ENCODE peak calls at places on chromosomes 3 and 15, in four cellular contexts. O is choroid plexus epithelial cell, E is fibroblast of the aortic adventitia, D is BJ. C is an unnamed sample.

GRCh38 chr3:39587113-39587512 is 119.6 kb downstream of the MOBP start:
- DNase-seq in E (no peak), O (no peak), D (no peak), C (no peak)

GRCh38 chr3:47571391-47572165 is 7.1 kb downstream of the CSPG5 start:
- DNase-seq in O (no peak), D (no peak), E (no peak), C (no peak)

GRCh38 chr3:48236531-48236930 is 4.4 kb upstream of the ZNF589 start:
- DNase-seq in E (no peak), D (no peak), O (no peak), C (no peak)

GRCh38 chr3:99134996-99135395 is 233.5 kb upstream of the DCBLD2 start:
- DNase-seq in E (no peak), O (no peak), D (no peak), C (no peak)

GRCh38 chr3:31692714-31693113 is 160.0 kb downstream of the STT3B start:
- DNase-seq in O (no peak), E (no peak), D (no peak), C (no peak)

GRCh38 chr3:158773845-158774542 is 27.9 kb upstream of the MFSD1 start:
- DNase-seq in O (peak), D (peak), E (peak), C (peak)

GRCh38 chr3:141262306-141262705 is 30.7 kb downstream of the PXYLP1 start:
- DNase-seq in E (peak), O (peak), D (peak), C (peak)

GRCh38 chr3:76753599-76753998 is 286.3 kb upstream of the ROBO2 start:
- DNase-seq in O (peak), D (no peak), E (no peak), C (peak)

GRCh38 chr3:69020424-69020823 is 6.9 kb upstream of the EOGT start:
- DNase-seq in O (peak), E (no peak), D (no peak), C (no peak)

GRCh38 chr3:133547432-133548041 is 25.9 kb upstream of the CDV3 start:
- DNase-seq in D (peak), E (peak), O (peak), C (peak)

GRCh38 chr3:47225310-47225906 is 57.2 kb downstream of the KIF9 start:
- DNase-seq in E (peak), O (peak), D (peak), C (no peak)

GRCh38 chr15:64426845-64427465 is 33.4 kb upstream of the ZNF609 start:
- DNase-seq in O (peak), D (no peak), E (peak), C (peak)
- TF ChIP-seq CTCF in O (peak), D (peak), E (peak), C (no peak)

DNA sequence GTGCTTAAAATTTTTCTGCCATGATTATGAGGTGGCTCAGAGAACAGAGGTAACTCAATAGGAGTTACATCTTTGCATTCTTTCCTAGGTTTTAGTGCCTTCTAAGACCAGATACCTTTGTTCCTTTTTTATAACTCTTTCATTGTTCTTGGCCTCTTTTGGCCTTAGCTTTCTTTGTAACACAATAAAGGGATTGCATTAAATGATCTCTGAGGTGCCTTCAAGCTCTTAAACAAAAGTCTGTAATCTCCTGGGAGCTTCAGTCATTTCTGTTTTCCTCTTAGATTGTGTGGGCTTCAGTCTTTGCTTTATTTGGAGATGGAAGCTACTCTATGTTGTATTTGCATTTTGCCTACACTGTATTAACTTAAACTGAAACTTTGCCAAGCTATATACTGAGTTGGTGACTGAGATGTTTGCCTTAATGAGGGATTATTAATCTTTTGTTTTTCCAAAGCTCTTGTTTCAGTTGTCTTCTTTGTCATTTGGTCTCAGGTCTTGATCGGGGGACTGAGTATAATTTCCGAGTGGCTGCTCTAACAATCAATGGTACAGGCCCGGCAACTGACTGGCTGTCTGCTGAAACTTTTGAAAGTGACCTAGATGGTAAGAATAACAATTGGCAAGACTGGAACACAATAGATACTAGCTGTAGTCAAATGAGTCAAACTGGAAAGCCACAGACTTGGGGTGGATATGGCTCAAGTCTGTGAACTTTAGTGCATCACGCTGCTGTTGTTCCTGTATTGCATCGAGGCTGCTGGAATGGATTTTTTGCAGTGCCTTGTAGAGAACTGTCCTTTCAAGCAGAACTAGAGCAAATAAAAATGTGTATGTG is 110.3 kb downstream of the HCN4 start:
- DNase-seq in E (no peak), D (no peak), O (no peak), C (no peak)
- H3K4me3 ChIP-seq in E (no peak), D (no peak), O (no peak), C (no peak)

DNA sequence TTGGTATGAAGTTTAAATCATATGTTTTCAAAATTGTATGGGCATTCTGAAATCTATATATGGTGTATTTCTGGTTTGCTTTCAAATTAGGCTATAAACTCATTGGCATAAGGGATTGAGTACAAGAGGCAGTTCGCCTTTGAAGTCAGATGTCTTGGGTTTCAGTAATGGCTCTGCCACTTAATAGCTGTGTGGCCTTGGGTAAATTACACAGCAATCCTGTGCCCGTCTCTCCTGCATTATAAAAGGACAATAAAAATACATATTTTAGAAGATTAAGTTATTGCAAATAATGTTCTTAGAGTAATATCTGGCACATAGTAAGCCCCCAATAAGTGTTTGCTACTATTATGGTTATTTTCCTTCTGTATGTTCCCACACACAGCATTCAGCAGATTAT is 20.4 kb upstream of the STRIT1 start:
- DNase-seq in O (no peak), D (no peak), E (no peak), C (no peak)
- TF ChIP-seq CTCF in O (no peak), D (no peak), E (no peak), C (no peak)

DNA sequence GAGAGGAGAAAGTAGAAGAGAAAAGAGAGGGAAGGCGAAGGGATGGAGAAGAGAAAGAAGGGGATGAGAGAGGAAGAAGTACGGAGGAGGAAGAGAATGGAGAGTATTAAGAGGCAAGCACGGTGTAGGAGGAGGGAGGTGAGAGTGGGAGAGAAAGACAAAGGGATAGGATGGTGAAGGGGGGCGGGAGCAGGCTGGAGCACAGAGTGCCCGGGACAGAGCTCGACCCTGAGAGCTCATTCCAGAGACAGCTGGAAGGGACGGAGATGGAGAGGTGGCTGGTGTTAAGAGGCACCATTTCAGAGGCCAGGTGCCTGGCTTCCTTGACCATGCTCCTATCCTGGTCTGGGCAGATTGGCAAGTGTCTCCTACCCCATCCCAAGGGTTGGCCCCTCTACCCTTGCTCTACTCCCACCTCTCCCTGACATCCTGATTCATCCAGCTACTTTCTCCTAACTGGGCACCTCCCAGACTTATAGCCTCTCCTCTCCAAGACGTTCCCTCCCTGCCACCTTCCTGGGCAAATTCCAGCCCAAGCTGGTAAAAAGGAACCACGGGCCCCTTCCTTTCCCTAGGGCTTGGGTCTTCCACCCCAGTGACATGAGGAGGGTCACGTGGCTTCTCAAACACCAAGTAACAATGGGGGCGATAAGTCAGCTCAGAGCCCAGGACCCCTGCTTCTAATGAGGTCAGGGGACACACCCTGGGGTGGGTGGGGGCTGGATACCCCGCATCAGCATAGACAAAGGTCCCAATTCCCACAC is 1.2 kb downstream of the CLCN2 start:
- DNase-seq in O (no peak), E (no peak), D (no peak), C (no peak)
- H3K4me3 ChIP-seq in O (peak), E (peak), D (peak), C (peak)

C was measured in epithelial cell of esophagus.